ENCODE peak calls at places on chromosomes 4 and X, in nine cellular contexts. H is activated CD8-positive, alpha-beta T cell treated with anti-CD3 and anti-CD28 coated beads, Interleukin-2, amount 10 ng/mL, durations not matched to agents 7 days and 5 days; V is fibroblast of gingiva; R is left lung; P is GM13976; S is HCEC 1CT; T is dorsolateral prefrontal cortex; W is left cardiac atrium; F is T-helper 1 cell. E is an unnamed sample.

GRCh38 chrX:134443461-134443860 is 16.5 kb upstream of the HPRT1 start:
- DNase-seq in H (no peak), R (no peak), T (no peak), S (no peak), P (no peak), V (no peak), W (no peak), F (no peak), E (no peak)

GRCh38 chr4:10256203-10256602 is 139.6 kb upstream of the WDR1 start:
- DNase-seq in W (no peak), T (no peak), R (peak; percentile 39), F (no peak), P (no peak), S (no peak), H (no peak), V (no peak), E (no peak)

GRCh38 chrX:43676960-43677582 is 21.0 kb downstream of the MAOA start:
- DNase-seq in T (no peak), R (no peak), S (peak; percentile 15), F (no peak), W (no peak), P (no peak), H (no peak), V (peak; percentile 68), E (no peak)

GRCh38 chr4:112381996-112382692 is 85.0 kb downstream of the ALPK1 start:
- DNase-seq in W (no peak), T (no peak), P (no peak), S (no peak), F (no peak), V (no peak), R (no peak), H (no peak), E (no peak)

GRCh38 chrX:102835504-102836146 is 101.4 kb upstream of the RAB40AL start:
- DNase-seq in F (no peak), T (no peak), R (no peak), W (no peak), H (peak; percentile 27), P (no peak), S (peak; percentile 28), V (peak; percentile 12), E (no peak)

GRCh38 chr4:25857403-25857802 is 5.4 kb downstream of the SEL1L3 start:
- DNase-seq in F (no peak), T (no peak), V (no peak), R (no peak), P (no peak), W (no peak), H (no peak), S (peak; percentile 9), E (no peak)

GRCh38 chr4:75141162-75141561 is 208.2 kb downstream of the PARM1 start:
- DNase-seq in W (no peak), T (no peak), H (no peak), P (no peak), F (no peak), S (no peak), V (no peak), R (no peak), E (no peak)

GRCh38 chrX:40299028-40299479 is 201.3 kb upstream of the BCOR start:
- DNase-seq in F (no peak), S (no peak), R (no peak), T (no peak), H (no peak), P (no peak), V (no peak), W (no peak), E (no peak)

GRCh38 chrX:25011589-25012432 is 4.0 kb downstream of the ARX start:
- DNase-seq in F (no peak), V (no peak), H (no peak), R (no peak), S (no peak), W (no peak), T (no peak), P (no peak), E (no peak)

GRCh38 chr4:61493041-61493440 is 292.9 kb downstream of the ADGRL3 start:
- DNase-seq in P (no peak), T (no peak), R (no peak), F (no peak), H (no peak), V (no peak), W (no peak), S (no peak), E (no peak)

GRCh38 chr4:16457944-16458343 is 231.7 kb upstream of the TAPT1 start:
- DNase-seq in S (no peak), R (no peak), P (no peak), V (no peak), F (no peak), T (no peak), W (no peak), H (no peak), E (no peak)

GRCh38 chr4:121819216-121819980 is 4.3 kb downstream of the CCNA2 start:
- DNase-seq in S (no peak), T (no peak), V (peak; percentile 33), W (no peak), F (no peak), H (no peak), R (no peak), P (no peak), E (no peak)

GRCh38 chr4:80446664-80447063 is 111.1 kb downstream of the CFAP299 start:
- DNase-seq in P (no peak), S (peak; percentile 51), W (no peak), R (no peak), V (no peak), F (no peak), H (no peak), T (no peak), E (no peak)

GRCh38 chrX:68588653-68589371 is 58.7 kb upstream of the STARD8 start:
- DNase-seq in V (no peak), S (no peak), H (no peak), W (no peak), T (no peak), R (no peak), F (no peak), P (no peak), E (no peak)

GRCh38 chr4:89641367-89641687 is 195.6 kb downstream of the SNCA start:
- DNase-seq in H (no peak), S (no peak), P (no peak), W (no peak), T (no peak), R (no peak), F (no peak), V (no peak), E (no peak)

GRCh38 chr4:11440481-11441181 is 11.9 kb upstream of the HS3ST1 start:
- DNase-seq in H (no peak), V (no peak), W (no peak), T (no peak), F (no peak), P (no peak), R (no peak), S (no peak), E (no peak)

GRCh38 chrX:39493168-39493567 is 604.6 kb downstream of the BCOR start:
- DNase-seq in P (no peak), F (no peak), S (no peak), H (no peak), W (no peak), R (no peak), T (no peak), V (no peak), E (no peak)

GRCh38 chr4:3862640-3863420 is 96.6 kb downstream of the ADRA2C start:
- DNase-seq in H (no peak), T (no peak), V (no peak), F (no peak), R (no peak), W (peak; percentile 23), S (no peak), P (peak; percentile 58), E (no peak)

GRCh38 chrX:108397627-108398392 is 40.4 kb downstream of the COL4A6 start:
- DNase-seq in V (peak; percentile 44), H (no peak), F (no peak), W (no peak), T (no peak), R (no peak), P (no peak), S (peak; percentile 64), E (no peak)

GRCh38 chr4:3114377-3114776 is 39.9 kb downstream of the HTT start:
- DNase-seq in P (no peak), W (no peak), H (no peak), V (no peak), F (no peak), S (no peak), T (no peak), R (no peak), E (no peak)

GRCh38 chr4:53240573-53240972 is 125.3 kb downstream of the SCFD2 start:
- DNase-seq in F (no peak), H (no peak), S (no peak), V (peak; percentile 5), R (no peak), T (no peak), P (no peak), W (no peak), E (no peak)

GRCh38 chrX:43939187-43939926 is 33.8 kb downstream of the NDP start:
- DNase-seq in S (no peak), W (no peak), F (no peak), T (no peak), P (no peak), H (no peak), R (no peak), V (peak; percentile 6), E (no peak)

GRCh38 chr4:142549726-142550463 is 296.2 kb downstream of the INPP4B start:
- DNase-seq in S (peak; percentile 72), P (no peak), T (no peak), H (no peak), V (peak; percentile 33), R (no peak), W (no peak), F (no peak), E (no peak)

GRCh38 chr4:140448830-140449229 is 21.4 kb upstream of the CLGN start:
- DNase-seq in F (no peak), V (no peak), H (no peak), R (no peak), S (no peak), T (no peak), W (no peak), P (no peak), E (no peak)

GRCh38 chr4:148813289-148813688 is 371.1 kb upstream of the NR3C2 start:
- DNase-seq in P (no peak), T (no peak), F (no peak), W (no peak), V (no peak), R (no peak), S (no peak), H (no peak), E (no peak)

GRCh38 chr4:92520563-92520962 is 216.8 kb downstream of the GRID2 start:
- DNase-seq in F (no peak), H (no peak), S (no peak), V (no peak), R (no peak), P (no peak), W (no peak), T (no peak), E (no peak)

GRCh38 chrX:38305971-38306370 is 21.3 kb downstream of the RPGR start:
- DNase-seq in P (no peak), H (no peak), W (no peak), T (no peak), R (no peak), V (peak; percentile 25), F (no peak), S (peak; percentile 45), E (no peak)

GRCh38 chr4:158941321-158941720 is 161.6 kb upstream of the RAPGEF2 start:
- DNase-seq in F (no peak), H (no peak), S (no peak), P (no peak), V (no peak), T (no peak), R (no peak), W (no peak), E (no peak)

GRCh38 chr4:28730304-28730703 is 1869.7 kb downstream of the STIM2 start:
- DNase-seq in F (no peak), R (no peak), W (no peak), S (no peak), H (no peak), P (no peak), T (no peak), V (no peak), E (no peak)

GRCh38 chr4:5974321-5974720 is 43.9 kb downstream of the C4orf50 start:
- DNase-seq in W (no peak), H (no peak), T (no peak), S (no peak), F (no peak), R (no peak), V (no peak), P (no peak), E (no peak)

GRCh38 chrX:55026143-55026542 is 4.6 kb downstream of the ALAS2 start:
- DNase-seq in R (no peak), S (no peak), F (no peak), V (peak; percentile 43), T (no peak), W (no peak), H (no peak), P (no peak), E (no peak)

E was measured in T-helper 9 cell.